ENCODE peak calls at places on chromosomes 5 and 9, in six cellular contexts. V is ovary, Z is left ventricle myocardium inferior, H is body of pancreas, J is A549, N is OCI-LY7. W is an unnamed sample.

GRCh38 chr5:172931001-172931536 is 28.2 kb upstream of the RPL26L1 start:
- DNase-seq in V (no peak), Z (no peak), H (no peak), J (peak), N (no peak), W (peak)

GRCh38 chr9:124779368-124780059 is 2.6 kb downstream of the OLFML2A start:
- DNase-seq in V (peak), Z (no peak), H (no peak), J (peak), N (no peak), W (peak)

GRCh38 chr5:34676409-34676808 is 20.3 kb downstream of the RAI14 start:
- DNase-seq in V (no peak), Z (no peak), H (peak), J (no peak), N (no peak), W (no peak)

GRCh38 chr9:16262467-16263261 is 607.8 kb downstream of the BNC2 start:
- DNase-seq in V (no peak), Z (no peak), H (no peak), J (no peak), N (no peak), W (no peak)

GRCh38 chr5:58057324-58057723 is 402.6 kb downstream of the PLK2 start:
- DNase-seq in V (no peak), Z (no peak), H (no peak), J (no peak), N (no peak), W (no peak)

GRCh38 chr9:108160705-108161233 is 671.2 kb upstream of the KLF4 start:
- DNase-seq in V (no peak), Z (no peak), H (no peak), J (no peak), N (no peak), W (no peak)

GRCh38 chr5:82174128-82174918 is 103.8 kb downstream of the RPS23 start:
- DNase-seq in V (no peak), Z (peak), H (peak), J (peak), N (peak), W (peak)

GRCh38 chr5:157870837-157871834 is 12.2 kb upstream of the CLINT1 start:
- DNase-seq in V (no peak), Z (no peak), H (no peak), J (peak), N (no peak), W (peak)

GRCh38 chr9:120344230-120344629 is 235.7 kb downstream of the CDK5RAP2 start:
- DNase-seq in V (no peak), Z (no peak), H (no peak), J (peak), N (no peak), W (peak)

GRCh38 chr9:109014267-109015025 is 1.1 kb upstream of the CTNNAL1 start:
- DNase-seq in V (peak), Z (no peak), H (peak), J (no peak), N (no peak), W (no peak)

GRCh38 chr9:127683723-127684122 is 23.1 kb upstream of the CFAP157 start:
- DNase-seq in V (no peak), Z (no peak), H (no peak), J (no peak), N (no peak), W (no peak)

GRCh38 chr5:172496671-172497371 is 42.5 kb upstream of the SH3PXD2B start:
- DNase-seq in V (no peak), Z (peak), H (no peak), J (no peak), N (no peak), W (no peak)

GRCh38 chr5:134874831-134875655 is 872 bp downstream of the TXNDC15 start:
- DNase-seq in V (peak), Z (peak), H (peak), J (peak), N (peak), W (peak)

GRCh38 chr5:31193026-31193425 is 460 bp upstream of the CDH6 start:
- DNase-seq in V (no peak), Z (no peak), H (no peak), J (no peak), N (no peak), W (no peak)

GRCh38 chr5:36944607-36945225 is 68.1 kb downstream of the NIPBL start:
- DNase-seq in V (no peak), Z (no peak), H (no peak), J (no peak), N (peak), W (peak)

GRCh38 chr9:99113418-99114048 is 8.6 kb downstream of the TGFBR1 start:
- DNase-seq in V (no peak), Z (no peak), H (no peak), J (no peak), N (no peak), W (no peak)
- H3K27ac ChIP-seq in V (no peak), Z (peak), H (no peak), J (no peak), N (peak), W (no peak)

GRCh38 chr5:94779684-94780083 is 161.2 kb downstream of the SLF1 start:
- DNase-seq in V (no peak), Z (no peak), H (no peak), J (no peak), N (no peak), W (no peak)

GRCh38 chr5:94788527-94788926 is 170.1 kb downstream of the SLF1 start:
- DNase-seq in V (no peak), Z (no peak), H (no peak), J (no peak), N (no peak), W (no peak)

GRCh38 chr5:94782376-94782775 is 163.9 kb downstream of the SLF1 start:
- DNase-seq in V (no peak), Z (no peak), H (no peak), J (no peak), N (no peak), W (no peak)

GRCh38 chr5:94785111-94785510 is 166.6 kb downstream of the SLF1 start:
- DNase-seq in V (no peak), Z (no peak), H (no peak), J (no peak), N (peak), W (no peak)
- TF ChIP-seq CTCF in V (no peak), Z (peak), H (no peak), J (no peak), N (peak), W (peak)

DNA sequence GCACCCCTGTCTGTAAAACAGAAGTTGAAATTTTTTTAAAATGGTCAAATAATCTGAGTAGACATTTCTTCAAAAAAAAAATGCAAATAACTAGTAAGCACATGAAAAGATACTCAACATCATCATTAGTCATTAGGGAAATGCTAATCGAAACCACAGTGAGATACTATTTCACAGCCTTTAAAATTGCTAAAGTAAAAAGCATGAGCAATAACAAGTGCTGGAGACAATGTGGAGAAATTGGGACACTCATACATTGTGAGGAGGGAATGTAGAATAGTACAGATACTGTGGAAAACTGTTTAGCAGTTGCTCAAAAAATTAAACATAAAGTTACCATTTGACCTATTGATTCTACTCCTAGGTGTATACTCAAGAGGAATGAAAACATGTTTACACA is 58.4 kb upstream of the RUSC2 start:
- DNase-seq in V (no peak), Z (no peak), H (no peak), J (no peak), N (no peak), W (no peak)
- H3K27ac ChIP-seq in V (no peak), Z (no peak), H (no peak), J (no peak), N (no peak), W (no peak)

GRCh38 chr5:7592910-7593309 is 197.0 kb downstream of the ADCY2 start:
- DNase-seq in V (no peak), Z (no peak), H (peak), J (no peak), N (no peak), W (no peak)
- TF ChIP-seq CTCF in V (no peak), Z (no peak), H (peak), J (peak), N (peak), W (no peak)

GRCh38 chr9:77672183-77672582 is 24.1 kb upstream of the GNA14 start:
- DNase-seq in V (no peak), Z (no peak), H (no peak), J (no peak), N (no peak), W (no peak)
- H3K27ac ChIP-seq in V (no peak), Z (no peak), H (no peak), J (no peak), N (no peak), W (no peak)

GRCh38 chr5:14460844-14461398 is 120.7 kb upstream of the OTULINL start:
- DNase-seq in V (no peak), Z (no peak), H (no peak), J (no peak), N (no peak), W (no peak)
- TF ChIP-seq CTCF in V (no peak), Z (no peak), H (no peak), J (no peak), N (no peak), W (no peak)

DNA sequence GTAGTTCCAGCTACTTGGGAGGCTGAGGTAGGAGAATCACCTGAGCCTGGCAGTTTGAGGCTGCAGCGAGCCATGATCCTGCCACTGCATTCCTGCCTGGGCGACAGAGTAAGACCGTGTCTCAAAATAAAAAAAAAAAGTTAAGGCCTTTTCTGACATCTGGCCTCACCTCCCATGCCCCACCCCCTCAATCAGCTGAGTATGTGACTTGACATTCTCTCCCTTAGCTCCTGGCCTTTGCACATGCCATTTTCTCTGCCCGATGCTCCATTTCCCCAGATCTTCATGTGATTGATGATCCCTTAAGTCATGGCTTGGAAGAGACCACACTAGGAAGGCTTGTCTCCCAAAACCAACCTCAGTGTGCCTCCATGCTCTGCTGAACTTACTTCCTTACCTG is 17.7 kb upstream of the TCOF1 start:
- DNase-seq in V (no peak), Z (no peak), H (no peak), J (no peak), N (no peak), W (no peak)
- H3K27ac ChIP-seq in V (no peak), Z (no peak), H (no peak), J (no peak), N (no peak), W (no peak)

DNA sequence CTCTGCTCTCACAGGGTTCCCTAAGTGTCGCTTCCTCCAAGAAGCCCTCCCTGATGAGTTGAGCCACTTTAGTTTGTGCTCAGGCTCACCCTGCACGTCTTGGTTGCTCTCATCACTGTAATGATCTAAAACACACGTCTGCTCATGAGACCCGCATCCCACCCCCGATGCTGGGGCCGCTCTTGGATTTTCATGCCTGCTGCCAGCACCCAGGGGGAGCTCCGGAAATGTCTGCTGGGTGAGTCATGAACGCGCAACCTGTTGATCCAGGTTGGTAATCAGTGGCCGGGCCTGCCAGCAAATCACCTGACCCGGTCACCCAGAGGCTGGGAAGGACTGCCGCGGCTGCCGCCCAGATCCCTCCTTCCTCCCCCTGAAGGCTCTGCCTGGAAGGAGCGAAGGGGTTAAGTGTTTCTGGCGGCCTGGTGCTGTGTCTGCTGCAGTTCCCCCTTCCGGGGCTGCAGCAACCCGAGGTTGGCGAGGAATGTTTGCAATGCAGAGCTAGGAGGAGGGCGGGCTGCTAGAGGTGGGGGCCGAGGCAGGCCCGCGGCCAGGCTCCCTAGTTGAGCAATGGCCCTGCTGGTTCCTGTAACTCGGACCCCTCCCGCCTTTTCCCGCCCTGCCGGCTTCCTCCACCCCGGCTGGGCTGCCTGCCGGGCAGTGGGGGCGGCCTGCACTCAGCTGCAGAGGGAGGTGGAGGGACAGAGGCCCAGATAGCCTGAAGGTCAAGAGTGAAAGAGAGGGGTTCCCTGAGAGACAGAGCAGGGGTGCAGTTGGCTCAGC is 156.1 kb upstream of the IER5L start:
- DNase-seq in V (peak), Z (peak), H (peak), J (peak), N (peak), W (peak)
- TF ChIP-seq CTCF in V (no peak), Z (peak), H (peak), J (peak), N (no peak), W (no peak)

DNA sequence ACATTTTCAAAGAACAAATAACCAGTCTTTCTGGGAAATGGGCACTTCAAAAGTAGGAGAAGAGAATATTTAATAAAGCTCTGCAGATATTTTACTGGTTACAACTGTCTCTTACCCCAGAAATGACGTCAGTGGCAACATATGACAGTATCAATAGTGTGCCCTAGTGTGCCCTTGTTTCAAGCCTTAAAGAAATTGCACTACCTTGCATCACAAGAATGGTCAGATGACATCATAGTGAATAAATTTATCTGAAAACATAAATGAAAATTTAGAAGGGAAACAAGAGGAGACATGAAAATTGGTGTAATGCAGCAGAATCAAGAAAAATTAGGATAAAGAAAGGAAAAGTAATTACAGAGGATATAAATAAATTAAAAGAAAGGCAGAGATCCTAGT is 176.7 kb downstream of the GNAQ start:
- DNase-seq in V (no peak), Z (no peak), H (no peak), J (no peak), N (no peak), W (no peak)
- H3K27ac ChIP-seq in V (no peak), Z (no peak), H (no peak), J (no peak), N (no peak), W (no peak)